ENCODE peak calls at places on chromosome 7, in seven cellular contexts. One of them, this sample, is unnamed. For H3K36me3, the result is how much of the 10 kb centered on the place peaks cover.

GRCh38 chr7:100173806-100174495 is 3.2 kb downstream of the GPC2 start:
- DNase-seq in SJSA1: no peak
- DNase-seq in HepG2: no peak
- DNase-seq in kidney: peak
- DNase-seq in naive thymus-derived CD4-positive, alpha-beta T cell: no peak
- DNase-seq in CD8-positive, alpha-beta memory T cell: no peak
- DNase-seq in breast epithelium: no peak
- DNase-seq in this sample: no peak

GRCh38 chr7:70215491-70215890 is 617.2 kb downstream of the AUTS2 start:
- DNase-seq in SJSA1: no peak
- DNase-seq in HepG2: no peak
- DNase-seq in kidney: no peak
- DNase-seq in naive thymus-derived CD4-positive, alpha-beta T cell: no peak
- DNase-seq in CD8-positive, alpha-beta memory T cell: no peak
- DNase-seq in breast epithelium: no peak
- DNase-seq in this sample: no peak

GRCh38 chr7:158296798-158297104 is 290.9 kb downstream of the PTPRN2 start:
- DNase-seq in SJSA1: no peak
- DNase-seq in HepG2: no peak
- DNase-seq in kidney: no peak
- DNase-seq in naive thymus-derived CD4-positive, alpha-beta T cell: no peak
- DNase-seq in CD8-positive, alpha-beta memory T cell: no peak
- DNase-seq in breast epithelium: no peak
- DNase-seq in this sample: no peak

GRCh38 chr7:112416127-112416526 is 34.1 kb upstream of the IFRD1 start:
- DNase-seq in SJSA1: no peak
- DNase-seq in HepG2: no peak
- DNase-seq in kidney: no peak
- DNase-seq in naive thymus-derived CD4-positive, alpha-beta T cell: no peak
- DNase-seq in CD8-positive, alpha-beta memory T cell: no peak
- DNase-seq in breast epithelium: no peak
- DNase-seq in this sample: no peak

GRCh38 chr7:95840953-95841950 is 68.9 kb downstream of the DYNC1I1 start:
- DNase-seq in SJSA1: no peak
- DNase-seq in HepG2: peak
- DNase-seq in kidney: no peak
- DNase-seq in naive thymus-derived CD4-positive, alpha-beta T cell: no peak
- DNase-seq in CD8-positive, alpha-beta memory T cell: no peak
- DNase-seq in breast epithelium: no peak
- DNase-seq in this sample: no peak

GRCh38 chr7:67301667-67302066 is 305.0 kb downstream of the TYW1 start:
- DNase-seq in SJSA1: no peak
- DNase-seq in HepG2: no peak
- DNase-seq in kidney: no peak
- DNase-seq in naive thymus-derived CD4-positive, alpha-beta T cell: no peak
- DNase-seq in CD8-positive, alpha-beta memory T cell: no peak
- DNase-seq in breast epithelium: no peak
- DNase-seq in this sample: no peak

GRCh38 chr7:2729893-2730716 is 42.1 kb downstream of the AMZ1 start:
- DNase-seq in SJSA1: peak
- DNase-seq in HepG2: no peak
- DNase-seq in kidney: peak
- DNase-seq in naive thymus-derived CD4-positive, alpha-beta T cell: no peak
- DNase-seq in CD8-positive, alpha-beta memory T cell: no peak
- DNase-seq in breast epithelium: no peak
- DNase-seq in this sample: no peak

GRCh38 chr7:4634166-4634565 is 47.9 kb upstream of the FOXK1 start:
- DNase-seq in SJSA1: no peak
- DNase-seq in HepG2: no peak
- DNase-seq in kidney: peak
- DNase-seq in naive thymus-derived CD4-positive, alpha-beta T cell: no peak
- DNase-seq in CD8-positive, alpha-beta memory T cell: no peak
- DNase-seq in breast epithelium: no peak
- DNase-seq in this sample: no peak

GRCh38 chr7:102185796-102186195 is 100.9 kb upstream of the SH2B2 start:
- DNase-seq in SJSA1: no peak
- DNase-seq in HepG2: no peak
- DNase-seq in kidney: no peak
- DNase-seq in naive thymus-derived CD4-positive, alpha-beta T cell: no peak
- DNase-seq in CD8-positive, alpha-beta memory T cell: no peak
- DNase-seq in breast epithelium: no peak
- DNase-seq in this sample: no peak

GRCh38 chr7:102186306-102186705 is 100.4 kb upstream of the SH2B2 start:
- DNase-seq in SJSA1: no peak
- DNase-seq in HepG2: no peak
- DNase-seq in kidney: no peak
- DNase-seq in naive thymus-derived CD4-positive, alpha-beta T cell: no peak
- DNase-seq in CD8-positive, alpha-beta memory T cell: no peak
- DNase-seq in breast epithelium: no peak
- DNase-seq in this sample: no peak

GRCh38 chr7:102181517-102181916 is 105.2 kb upstream of the SH2B2 start:
- DNase-seq in SJSA1: no peak
- DNase-seq in HepG2: no peak
- DNase-seq in kidney: no peak
- DNase-seq in naive thymus-derived CD4-positive, alpha-beta T cell: no peak
- DNase-seq in CD8-positive, alpha-beta memory T cell: no peak
- DNase-seq in breast epithelium: no peak
- DNase-seq in this sample: no peak

GRCh38 chr7:102182016-102182415 is 104.7 kb upstream of the SH2B2 start:
- DNase-seq in SJSA1: no peak
- DNase-seq in HepG2: no peak
- DNase-seq in kidney: no peak
- DNase-seq in naive thymus-derived CD4-positive, alpha-beta T cell: no peak
- DNase-seq in CD8-positive, alpha-beta memory T cell: no peak
- DNase-seq in breast epithelium: no peak
- DNase-seq in this sample: no peak

GRCh38 chr7:102184303-102184702 is 102.4 kb upstream of the SH2B2 start:
- DNase-seq in SJSA1: no peak
- DNase-seq in HepG2: no peak
- DNase-seq in kidney: no peak
- DNase-seq in naive thymus-derived CD4-positive, alpha-beta T cell: no peak
- DNase-seq in CD8-positive, alpha-beta memory T cell: no peak
- DNase-seq in breast epithelium: no peak
- DNase-seq in this sample: no peak
- H3K36me3 ChIP-seq in SJSA1: under half
- H3K36me3 ChIP-seq in HepG2: under half
- H3K36me3 ChIP-seq in kidney: under half
- H3K36me3 ChIP-seq in naive thymus-derived CD4-positive, alpha-beta T cell: under half
- H3K36me3 ChIP-seq in CD8-positive, alpha-beta memory T cell: under half
- H3K36me3 ChIP-seq in breast epithelium: under half
- H3K36me3 ChIP-seq in this sample: under half

GRCh38 chr7:117021366-117021765 is 68.1 kb downstream of the ST7 start:
- DNase-seq in SJSA1: no peak
- DNase-seq in HepG2: no peak
- DNase-seq in kidney: no peak
- DNase-seq in naive thymus-derived CD4-positive, alpha-beta T cell: no peak
- DNase-seq in CD8-positive, alpha-beta memory T cell: no peak
- DNase-seq in breast epithelium: no peak
- DNase-seq in this sample: no peak

GRCh38 chr7:117024811-117025210 is 71.5 kb downstream of the ST7 start:
- DNase-seq in SJSA1: no peak
- DNase-seq in HepG2: no peak
- DNase-seq in kidney: no peak
- DNase-seq in naive thymus-derived CD4-positive, alpha-beta T cell: no peak
- DNase-seq in CD8-positive, alpha-beta memory T cell: no peak
- DNase-seq in breast epithelium: no peak
- DNase-seq in this sample: no peak

GRCh38 chr7:117025891-117026290 is 72.6 kb downstream of the ST7 start:
- DNase-seq in SJSA1: no peak
- DNase-seq in HepG2: no peak
- DNase-seq in kidney: no peak
- DNase-seq in naive thymus-derived CD4-positive, alpha-beta T cell: no peak
- DNase-seq in CD8-positive, alpha-beta memory T cell: no peak
- DNase-seq in breast epithelium: no peak
- DNase-seq in this sample: no peak

GRCh38 chr7:117021960-117022359 is 68.7 kb downstream of the ST7 start:
- DNase-seq in SJSA1: no peak
- DNase-seq in HepG2: no peak
- DNase-seq in kidney: no peak
- DNase-seq in naive thymus-derived CD4-positive, alpha-beta T cell: no peak
- DNase-seq in CD8-positive, alpha-beta memory T cell: no peak
- DNase-seq in breast epithelium: no peak
- DNase-seq in this sample: no peak

GRCh38 chr7:117023325-117023854 is 70.1 kb downstream of the ST7 start:
- DNase-seq in SJSA1: no peak
- DNase-seq in HepG2: no peak
- DNase-seq in kidney: no peak
- DNase-seq in naive thymus-derived CD4-positive, alpha-beta T cell: no peak
- DNase-seq in CD8-positive, alpha-beta memory T cell: no peak
- DNase-seq in breast epithelium: no peak
- DNase-seq in this sample: no peak
- H3K4me3 ChIP-seq in SJSA1: no peak
- H3K4me3 ChIP-seq in HepG2: no peak
- H3K4me3 ChIP-seq in kidney: no peak
- H3K4me3 ChIP-seq in naive thymus-derived CD4-positive, alpha-beta T cell: no peak
- H3K4me3 ChIP-seq in CD8-positive, alpha-beta memory T cell: no peak
- H3K4me3 ChIP-seq in breast epithelium: no peak
- H3K4me3 ChIP-seq in this sample: no peak

DNA sequence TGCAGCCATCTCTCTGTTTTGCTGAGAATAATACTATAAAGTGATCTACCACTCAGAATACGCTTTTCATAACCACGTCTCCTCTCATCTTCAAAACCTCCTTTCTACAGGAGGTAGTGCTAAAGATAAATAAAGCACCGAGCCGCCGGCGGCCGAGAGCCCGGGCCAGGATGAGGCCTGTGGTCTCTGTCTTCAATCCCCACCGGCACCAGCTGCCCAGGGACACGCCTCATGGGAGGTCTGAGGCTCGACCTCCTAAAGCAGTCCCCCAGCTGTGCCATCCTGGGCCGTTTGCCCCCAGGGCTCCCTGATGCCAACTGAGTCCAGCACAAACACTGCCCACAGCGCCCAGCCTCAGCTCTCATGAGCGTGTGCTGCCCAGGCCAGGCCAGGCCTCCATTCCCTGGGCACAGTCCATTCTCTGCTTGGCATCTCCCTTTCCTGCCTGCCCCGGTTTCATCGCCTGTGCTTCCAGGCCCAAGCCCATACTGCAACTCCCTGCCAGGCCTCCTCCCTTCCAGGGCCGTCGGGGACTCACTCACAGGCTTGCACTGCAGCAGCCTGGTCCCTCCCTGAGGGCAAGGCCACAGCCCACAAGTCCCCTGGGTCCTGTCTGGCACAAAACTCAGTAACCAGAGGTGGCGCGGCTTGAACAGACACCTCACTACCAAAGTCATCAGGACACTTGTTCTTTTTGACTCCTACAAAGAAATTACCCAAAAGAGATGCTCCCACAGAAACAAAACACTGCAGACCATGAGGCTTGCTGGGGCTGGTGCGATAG is 2.5 kb downstream of the INTS1 start:
- DNase-seq in SJSA1: no peak
- DNase-seq in HepG2: no peak
- DNase-seq in kidney: peak
- DNase-seq in naive thymus-derived CD4-positive, alpha-beta T cell: no peak
- DNase-seq in CD8-positive, alpha-beta memory T cell: no peak
- DNase-seq in breast epithelium: no peak
- DNase-seq in this sample: no peak
- H3K36me3 ChIP-seq in SJSA1: half or more
- H3K36me3 ChIP-seq in HepG2: under half
- H3K36me3 ChIP-seq in kidney: under half
- H3K36me3 ChIP-seq in naive thymus-derived CD4-positive, alpha-beta T cell: under half
- H3K36me3 ChIP-seq in CD8-positive, alpha-beta memory T cell: under half
- H3K36me3 ChIP-seq in breast epithelium: under half
- H3K36me3 ChIP-seq in this sample: under half

DNA sequence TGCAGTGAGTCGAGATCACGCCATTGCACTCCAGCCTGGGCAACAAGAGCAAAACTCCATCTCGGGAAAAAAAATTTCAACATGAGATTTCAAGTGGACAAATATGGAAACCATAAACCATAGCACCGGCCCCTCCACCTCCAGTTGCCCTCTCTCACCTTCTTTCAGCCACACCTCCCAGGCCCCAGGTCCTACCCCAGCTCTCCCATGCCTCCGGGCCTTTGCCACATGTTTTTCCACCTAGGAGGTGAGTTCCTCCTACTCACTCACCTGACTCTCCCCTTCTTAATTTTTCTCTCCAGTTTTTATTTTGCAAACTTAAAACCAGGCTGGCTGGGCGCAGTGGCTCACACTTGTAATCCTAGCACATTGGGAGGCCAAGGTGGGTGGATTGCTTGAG is 13.7 kb upstream of the CLDN4 start:
- DNase-seq in SJSA1: no peak
- DNase-seq in HepG2: no peak
- DNase-seq in kidney: peak
- DNase-seq in naive thymus-derived CD4-positive, alpha-beta T cell: no peak
- DNase-seq in CD8-positive, alpha-beta memory T cell: no peak
- DNase-seq in breast epithelium: no peak
- DNase-seq in this sample: no peak
- H3K4me3 ChIP-seq in SJSA1: no peak
- H3K4me3 ChIP-seq in HepG2: no peak
- H3K4me3 ChIP-seq in kidney: no peak
- H3K4me3 ChIP-seq in naive thymus-derived CD4-positive, alpha-beta T cell: no peak
- H3K4me3 ChIP-seq in CD8-positive, alpha-beta memory T cell: no peak
- H3K4me3 ChIP-seq in breast epithelium: no peak
- H3K4me3 ChIP-seq in this sample: no peak